ENCODE peak calls at places on chromosomes 16 and 17, in four cellular contexts. S is CD8-positive, alpha-beta memory T cell; U is breast epithelium; W is esophagus squamous epithelium. G is an unnamed sample. For H3K4me1 and H3K27me3, the result is how much of the 10 kb centered on the place peaks cover.

GRCh38 chr17:40443988-40444899 is 994 bp downstream of the IGFBP4 start:
- DNase-seq in S (no peak), W (no peak), U (no peak), G (peak)

GRCh38 chr17:35701491-35701890 is 29.9 kb upstream of the RASL10B start:
- DNase-seq in W (no peak), S (no peak), U (no peak), G (no peak)

GRCh38 chr17:20952183-20952582 is 90.6 kb downstream of the USP22 start:
- DNase-seq in S (no peak), W (no peak), U (no peak), G (no peak)

GRCh38 chr17:80358131-80358530 is 56.8 kb upstream of the ENDOV start:
- DNase-seq in W (no peak), U (peak), S (no peak), G (no peak)

GRCh38 chr17:72351884-72352346 is 231.1 kb downstream of the SOX9 start:
- DNase-seq in W (no peak), U (no peak), S (no peak), G (no peak)

GRCh38 chr16:29862383-29862883 is 593 bp downstream of the CDIPT start:
- DNase-seq in W (no peak), S (no peak), U (no peak), G (no peak)

GRCh38 chr17:60293580-60294335 is 98.2 kb downstream of the USP32 start:
- DNase-seq in W (no peak), U (no peak), S (no peak), G (no peak)

GRCh38 chr16:17241264-17241835 is 229.4 kb downstream of the XYLT1 start:
- DNase-seq in W (no peak), U (no peak), S (no peak), G (no peak)

GRCh38 chr17:68910789-68911431 is 44.3 kb downstream of the ABCA8 start:
- DNase-seq in U (no peak), W (no peak), S (no peak), G (no peak)

GRCh38 chr17:6910987-6911603 is 79.6 kb upstream of the TEKT1 start:
- DNase-seq in S (peak), W (no peak), U (no peak), G (no peak)

GRCh38 chr16:12089492-12090161 is 113.1 kb downstream of the SNX29 start:
- DNase-seq in W (no peak), S (no peak), U (peak), G (no peak)

GRCh38 chr17:63975541-63976092 is 2.9 kb upstream of the SCN4A start:
- DNase-seq in U (no peak), W (no peak), S (no peak), G (no peak)

GRCh38 chr17:32111141-32111771 is 31.0 kb upstream of the RHOT1 start:
- DNase-seq in U (peak), S (peak), W (no peak), G (peak)

GRCh38 chr17:74430706-74431567 is 951 bp upstream of the GPRC5C start:
- DNase-seq in S (no peak), U (peak), W (no peak), G (peak)

GRCh38 chr16:72124148-72124547 is 30.5 kb downstream of the DHX38 start:
- DNase-seq in S (no peak), U (no peak), W (no peak), G (no peak)

GRCh38 chr17:81926451-81927144 is 937 bp downstream of the MAFG start:
- DNase-seq in U (peak), S (no peak), W (no peak), G (peak)

GRCh38 chr16:68096491-68096890 is 11.3 kb downstream of the NFATC3 start:
- DNase-seq in W (no peak), S (no peak), U (no peak), G (no peak)
- H3K4me1 ChIP-seq in W (under half), S (half or more), U (under half), G (under half)

DNA sequence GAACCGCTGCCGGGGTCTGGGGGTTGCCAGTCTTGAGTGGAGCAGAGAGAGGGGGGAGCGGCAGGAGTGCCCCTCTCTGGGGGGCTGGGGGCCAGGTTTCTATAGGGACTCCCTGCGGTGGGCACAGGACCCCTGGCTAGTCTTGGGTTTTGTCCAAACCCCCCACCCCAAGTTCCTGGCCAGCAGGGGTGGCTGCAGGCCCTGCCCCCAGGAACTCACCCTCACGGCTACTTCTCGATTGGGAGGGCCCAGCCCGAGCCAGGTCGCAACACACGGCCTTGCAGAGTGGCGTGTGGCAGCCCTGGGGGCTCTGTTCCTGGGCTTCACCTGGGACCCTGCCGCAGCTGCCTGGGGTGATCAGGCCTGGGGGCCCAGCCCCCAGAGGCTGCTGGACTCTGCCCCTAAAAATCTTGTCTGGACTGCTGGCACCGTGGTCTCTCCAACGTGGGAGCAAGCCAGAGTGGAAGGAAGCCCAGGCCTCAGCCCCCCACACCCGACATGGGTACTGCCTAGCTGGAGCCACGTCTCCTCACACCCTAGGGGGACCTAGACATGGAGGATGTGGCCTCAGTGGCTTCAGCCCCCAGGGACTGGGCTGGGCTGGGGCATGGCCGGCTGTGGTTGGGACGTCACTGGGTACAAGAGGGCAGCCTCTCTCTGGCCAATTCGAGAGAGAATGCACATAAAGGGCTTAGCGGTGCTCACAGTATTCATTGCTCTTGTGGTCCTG is 788 bp downstream of the CDH15 start:
- DNase-seq in U (no peak), W (no peak), S (no peak), G (no peak)
- H3K27me3 ChIP-seq in U (under half), W (under half), S (under half), G (under half)

GRCh38 chr16:242281-242680 is 7.7 kb downstream of the FAM234A start:
- DNase-seq in S (no peak), U (no peak), W (no peak), G (no peak)
- H3K4me1 ChIP-seq in S (under half), U (under half), W (under half), G (under half)

GRCh38 chr16:68734782-68735181 is 2.3 kb upstream of the CDH1 start:
- DNase-seq in U (no peak), W (no peak), S (no peak), G (no peak)
- H3K27me3 ChIP-seq in U (under half), W (under half), S (under half), G (under half)

DNA sequence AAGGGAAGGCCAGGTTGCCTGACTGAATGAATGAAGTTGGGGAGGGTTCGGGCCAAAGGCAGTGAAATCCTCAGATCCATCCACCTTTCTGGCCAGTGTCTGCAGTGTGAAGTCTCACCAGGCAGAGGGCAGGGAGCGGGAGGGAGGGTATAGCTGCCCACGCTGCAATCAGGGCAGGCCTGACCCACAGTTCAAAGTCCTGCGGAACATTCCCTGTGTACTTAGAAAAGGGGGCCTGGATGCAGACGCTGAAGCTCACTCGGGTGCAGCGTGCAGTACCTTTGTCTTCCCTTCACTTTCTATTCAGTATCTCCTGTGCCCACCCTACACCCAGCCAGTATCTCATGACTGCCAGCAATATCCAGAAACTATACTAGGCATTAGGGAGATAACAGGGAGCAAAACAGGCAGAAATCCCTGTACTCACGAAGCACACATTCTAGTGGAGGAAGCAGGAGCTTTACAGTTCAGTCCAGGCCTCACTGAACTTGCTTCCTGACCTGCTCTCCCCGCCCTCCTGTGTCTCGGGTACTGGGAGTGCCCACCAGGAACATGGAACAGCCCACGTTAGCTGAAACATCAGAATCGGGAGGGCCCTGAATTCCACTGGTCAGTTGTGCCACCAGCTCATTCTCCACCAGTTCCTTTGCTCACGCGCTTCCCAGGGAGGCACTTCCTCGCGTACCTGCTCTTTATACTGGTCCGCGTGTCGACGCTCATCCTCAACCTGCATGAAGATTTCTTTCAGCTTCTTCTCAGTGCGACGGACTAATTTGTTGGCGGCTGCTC is 42.2 kb downstream of the NDEL1 start:
- DNase-seq in W (no peak), U (no peak), S (no peak), G (no peak)
- H3K4me1 ChIP-seq in W (under half), U (under half), S (under half), G (under half)

DNA sequence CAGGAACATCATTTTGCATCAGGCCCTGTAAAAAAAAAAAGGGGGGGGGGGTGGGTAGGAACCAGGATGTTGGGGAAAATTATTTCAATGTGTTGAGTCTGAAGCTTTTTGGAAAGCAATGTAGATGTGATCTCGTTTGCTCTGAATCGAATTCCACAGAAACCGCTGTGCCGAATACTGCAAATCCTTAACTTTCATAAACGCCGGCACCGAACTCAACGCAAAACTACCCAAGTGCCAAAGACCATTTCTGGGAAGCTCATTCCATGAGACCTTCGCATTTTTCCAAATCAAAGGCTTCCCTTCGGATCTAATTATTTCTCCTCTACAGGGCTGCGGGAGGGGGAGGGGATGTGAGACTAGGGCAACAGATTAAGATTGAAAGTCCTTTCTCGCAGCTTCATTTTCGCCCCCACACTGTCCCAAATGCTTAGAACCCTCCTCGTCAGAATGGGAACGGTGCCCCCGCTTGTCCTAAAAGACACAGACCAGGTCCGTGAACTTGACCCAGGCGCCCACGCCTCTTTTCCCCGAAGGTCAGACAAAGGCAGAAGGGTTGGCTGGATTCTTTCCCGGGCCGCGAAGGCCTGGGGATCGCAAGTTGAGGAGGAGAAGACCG is 4.0 kb downstream of the PRAC1 start:
- DNase-seq in U (no peak), W (no peak), S (no peak), G (no peak)
- H3K27me3 ChIP-seq in U (half or more), W (half or more), S (half or more), G (half or more)

G was measured in BE2C.